ENCODE peak calls at places on chromosomes 6 and 20, in four cellular contexts. P is neuronal stem cell, M is mesenchymal stem cell, X is trophoblast cell. F is an unnamed sample. For H3K27me3, the result is how much of the 10 kb centered on the place peaks cover.

GRCh38 chr6:148440877-148441453 is 98.3 kb downstream of the SASH1 start:
- DNase-seq in M (peak), P (no peak), X (no peak), F (no peak)

GRCh38 chr6:148749678-148750077 is 2.8 kb downstream of the UST start:
- DNase-seq in M (no peak), P (no peak), X (no peak), F (no peak)

GRCh38 chr20:46828471-46828870 is 66.2 kb upstream of the EYA2 start:
- DNase-seq in X (no peak), M (no peak), P (no peak), F (no peak)

GRCh38 chr6:87653074-87653962 is 48.7 kb downstream of the AKIRIN2 start:
- DNase-seq in X (no peak), M (no peak), P (no peak), F (no peak)

GRCh38 chr20:53895385-53895755 is 175.0 kb downstream of the BCAS1 start:
- DNase-seq in P (no peak), M (no peak), X (no peak), F (no peak)

GRCh38 chr6:3183071-3183470 is 25.7 kb upstream of the TUBB2A start:
- DNase-seq in M (no peak), P (no peak), X (no peak), F (no peak)

GRCh38 chr20:10646006-10646405 is 27.8 kb downstream of the JAG1 start:
- DNase-seq in P (no peak), X (no peak), M (no peak), F (no peak)

GRCh38 chr6:52087498-52087999 is at the start of gene PKHD1:
- DNase-seq in P (no peak), X (no peak), M (no peak), F (no peak)

GRCh38 chr6:144715344-144715743 is 430.2 kb downstream of the UTRN start:
- DNase-seq in P (no peak), X (no peak), M (no peak), F (no peak)

GRCh38 chr6:131255911-131256310 is 120.6 kb downstream of the AKAP7 start:
- DNase-seq in X (no peak), M (no peak), P (no peak), F (no peak)

GRCh38 chr6:122839477-122839876 is 50.4 kb downstream of the SMPDL3A start:
- DNase-seq in X (peak), P (peak), M (peak), F (peak)

GRCh38 chr6:125275779-125276178 is 26.0 kb downstream of the HDDC2 start:
- DNase-seq in X (no peak), M (no peak), P (no peak), F (no peak)

GRCh38 chr20:50379049-50379990 is 130.9 kb upstream of the PTPN1 start:
- DNase-seq in M (peak), X (no peak), P (no peak), F (no peak)

GRCh38 chr20:13462091-13462490 is 176.6 kb downstream of the TASP1 start:
- DNase-seq in X (no peak), P (no peak), M (no peak), F (no peak)

GRCh38 chr6:162854734-162855191 is 127.0 kb downstream of the PACRG start:
- DNase-seq in M (no peak), P (no peak), X (no peak), F (no peak)

GRCh38 chr6:145370559-145370958 is 364.8 kb downstream of the EPM2A start:
- DNase-seq in P (no peak), X (no peak), M (no peak), F (no peak)

GRCh38 chr6:84033523-84034451 is at the start of gene MRAP2:
- DNase-seq in P (peak), M (no peak), X (no peak), F (peak)

GRCh38 chr20:31925631-31926030 is 26.2 kb downstream of the PDRG1 start:
- DNase-seq in P (no peak), M (no peak), X (no peak), F (no peak)

GRCh38 chr20:36399147-36399968 is 93.2 kb downstream of the DLGAP4 start:
- DNase-seq in X (peak), M (peak), P (peak), F (peak)

GRCh38 chr6:52887912-52888535 is 21.5 kb downstream of the GSTA3 start:
- DNase-seq in P (no peak), X (no peak), M (no peak), F (no peak)

GRCh38 chr6:132401120-132401940 is at the start of gene MOXD1:
- DNase-seq in M (peak), X (peak), P (peak), F (peak)

GRCh38 chr6:1686117-1687098 is 76.7 kb downstream of the FOXC1 start:
- DNase-seq in X (peak), P (no peak), M (peak), F (no peak)

GRCh38 chr20:17809714-17810631 is 110.2 kb downstream of the BANF2 start:
- DNase-seq in X (no peak), M (peak), P (no peak), F (no peak)

GRCh38 chr6:57085441-57085840 is 4.5 kb upstream of the ZNF451 start:
- DNase-seq in P (no peak), X (no peak), M (no peak), F (no peak)

GRCh38 chr6:28907394-28907793 is 16.4 kb downstream of the TRIM27 start:
- DNase-seq in P (no peak), X (peak), M (peak), F (no peak)

GRCh38 chr6:106128981-106129761 is 43.0 kb downstream of the PRDM1 start:
- DNase-seq in M (peak), X (peak), P (no peak), F (no peak)

DNA sequence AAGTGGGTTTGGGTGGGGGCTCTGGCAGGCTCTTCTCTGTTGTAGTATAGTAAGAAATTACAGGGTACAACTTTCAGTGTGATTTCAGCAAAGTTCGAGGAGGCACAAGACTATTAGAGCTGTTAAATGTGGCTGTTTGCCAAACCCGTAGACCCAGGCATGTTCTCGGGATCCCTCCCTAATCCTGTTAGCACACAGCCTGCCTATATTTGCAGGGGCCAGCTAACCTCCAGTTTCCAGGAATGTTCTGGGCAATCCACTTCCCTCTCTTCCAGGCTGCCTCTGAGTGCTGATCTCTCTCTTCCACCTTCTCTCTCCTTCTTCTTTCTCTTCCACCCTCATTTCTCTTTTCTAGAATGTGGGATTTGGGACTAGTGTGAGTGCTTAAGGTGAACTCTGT is 34.8 kb upstream of the ZFP64 start:
- DNase-seq in M (no peak), P (no peak), X (no peak), F (no peak)
- H3K27me3 ChIP-seq in M (under half), P (under half), X (under half), F (under half)

GRCh38 chr6:12603711-12604049 is 112.9 kb upstream of the PHACTR1 start:
- DNase-seq in P (no peak), M (no peak), X (no peak), F (no peak)

GRCh38 chr6:12598919-12599318 is 117.6 kb upstream of the PHACTR1 start:
- DNase-seq in X (peak), M (no peak), P (no peak), F (no peak)

GRCh38 chr6:12602951-12603710 is 113.4 kb upstream of the PHACTR1 start:
- DNase-seq in X (peak), P (no peak), M (peak), F (no peak)

GRCh38 chr6:12602342-12602741 is 114.2 kb upstream of the PHACTR1 start:
- DNase-seq in M (no peak), X (peak), P (no peak), F (no peak)

GRCh38 chr6:12601881-12602280 is 114.7 kb upstream of the PHACTR1 start:
- DNase-seq in X (no peak), P (no peak), M (no peak), F (no peak)
- H3K4ac ChIP-seq in X (peak), P (no peak), M (no peak), F (no peak)

DNA sequence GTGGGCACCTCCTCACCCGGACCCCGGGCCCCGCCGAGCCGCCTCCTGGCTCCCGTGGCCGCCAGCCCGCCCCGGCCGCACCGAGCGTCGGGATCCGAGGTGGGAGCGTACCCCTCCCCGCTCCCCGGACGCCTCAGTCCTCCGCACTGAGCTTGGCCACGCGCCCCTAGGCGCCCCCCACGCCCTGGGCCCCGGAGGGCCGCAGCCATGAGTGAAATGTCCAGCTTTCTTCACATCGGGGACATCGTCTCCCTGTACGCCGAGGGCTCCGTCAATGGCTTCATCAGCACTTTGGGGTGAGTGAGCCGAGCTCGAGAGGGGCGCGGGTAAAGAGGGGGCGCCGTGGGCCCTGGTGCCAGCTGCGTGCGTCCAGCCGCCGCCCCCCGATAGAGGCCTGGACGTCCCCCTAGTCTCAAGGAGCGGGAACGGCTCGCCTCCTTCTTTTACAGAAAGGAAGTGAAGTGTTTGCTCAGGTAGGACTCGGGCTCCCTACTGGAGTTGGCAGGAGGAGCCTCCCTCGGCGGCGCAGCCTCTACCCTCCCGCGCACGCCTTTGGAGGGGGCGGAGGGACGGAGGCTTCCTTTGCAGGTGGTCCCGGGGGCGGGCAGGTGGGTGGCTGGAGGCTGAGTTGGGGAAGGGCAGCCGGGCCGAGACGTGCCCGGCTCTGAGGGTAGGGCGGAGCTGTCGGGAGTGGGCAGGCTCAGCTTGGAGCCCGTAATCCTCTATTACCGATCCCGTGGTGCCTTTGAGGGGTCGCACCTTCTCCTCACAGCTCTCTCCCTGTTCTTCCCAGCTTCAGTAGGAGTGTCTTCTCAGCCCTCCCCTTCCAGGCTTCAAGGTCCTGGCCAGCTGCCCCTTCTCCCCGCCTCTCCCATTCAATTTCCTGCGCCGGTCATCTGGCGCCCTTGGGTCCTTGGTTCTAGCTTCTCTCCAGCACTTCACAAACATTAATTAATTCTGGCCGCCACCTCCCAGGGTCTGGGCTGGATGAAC is 570 bp downstream of the ITPR3 start:
- DNase-seq in P (no peak), X (no peak), M (peak), F (peak)
- H4K91ac ChIP-seq in P (no peak), X (peak), M (peak), F (no peak)

DNA sequence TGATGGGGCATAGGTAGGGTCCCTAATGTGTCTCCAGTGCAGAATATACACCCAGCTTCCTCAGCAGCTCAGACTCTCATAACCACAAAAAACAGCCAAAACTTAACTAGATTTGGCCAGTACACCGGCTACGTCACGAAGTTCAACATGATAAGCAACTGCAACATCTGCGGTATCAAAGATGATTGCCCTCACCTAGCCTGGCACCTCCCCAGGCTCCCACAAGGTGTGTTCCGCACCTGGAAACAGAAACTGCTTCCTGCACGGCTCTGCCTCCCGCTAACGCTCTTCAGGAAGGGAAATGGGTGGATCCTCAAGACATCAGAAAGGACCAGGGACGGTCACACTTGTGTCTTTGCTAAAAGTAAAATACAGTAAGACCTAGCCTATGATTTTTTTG is 9.5 kb downstream of the TXNDC5 start:
- DNase-seq in P (no peak), M (no peak), X (no peak), F (no peak)
- H3K27me3 ChIP-seq in P (under half), M (under half), X (under half), F (under half)